ENCODE peak calls at places on chromosome 7, in eight cellular contexts. V, M, W, Y, G, E, C and T are unnamed samples.
A peak's percentile ranks its signal among the peaks of the same experiment; 100 is the strongest.

GRCh38 chr7:16129431-16130126 is 291.8 kb downstream of the CRPPA start:
- DNase-seq in V (no peak), M (no peak), W (no peak), Y (no peak), G (peak; percentile 89), E (no peak), C (no peak), T (no peak)

GRCh38 chr7:131212114-131212513 is 115.6 kb upstream of the MKLN1 start:
- DNase-seq in V (no peak), M (no peak), W (no peak), Y (no peak), G (no peak), E (no peak), C (no peak), T (no peak)

GRCh38 chr7:91135703-91136102 is 128.5 kb upstream of the FZD1 start:
- DNase-seq in V (no peak), M (no peak), W (no peak), Y (no peak), G (no peak), E (no peak), C (no peak), T (no peak)

GRCh38 chr7:159272739-159273138 is 128.1 kb upstream of the VIPR2 start:
- DNase-seq in V (peak; percentile 75), M (no peak), W (no peak), Y (no peak), G (no peak), E (no peak), C (no peak), T (no peak)

GRCh38 chr7:130070900-130071622 is 727 bp downstream of the KLHDC10 start:
- DNase-seq in V (no peak), M (no peak), W (no peak), Y (no peak), G (no peak), E (no peak), C (no peak), T (no peak)

GRCh38 chr7:39386718-39387117 is 179.5 kb upstream of the YAE1 start:
- DNase-seq in V (no peak), M (no peak), W (no peak), Y (no peak), G (no peak), E (no peak), C (no peak), T (no peak)

GRCh38 chr7:75667938-75668337 is 70.8 kb downstream of the HIP1 start:
- DNase-seq in V (no peak), M (no peak), W (no peak), Y (no peak), G (no peak), E (no peak), C (no peak), T (no peak)

GRCh38 chr7:13880789-13881188 is 108.7 kb downstream of the ETV1 start:
- DNase-seq in V (no peak), M (no peak), W (no peak), Y (no peak), G (peak; percentile 94), E (peak; percentile 32), C (no peak), T (no peak)

GRCh38 chr7:115782716-115783460 is 247.7 kb downstream of the TFEC start:
- DNase-seq in V (peak; percentile 47), M (no peak), W (no peak), Y (no peak), G (peak; percentile 2), E (no peak), C (no peak), T (no peak)

GRCh38 chr7:74569501-74570075 is 87.9 kb upstream of the GTF2I start:
- DNase-seq in V (no peak), M (no peak), W (no peak), Y (no peak), G (no peak), E (no peak), C (no peak), T (no peak)

GRCh38 chr7:115183431-115184057 is 261.6 kb downstream of the MDFIC start:
- DNase-seq in V (no peak), M (no peak), W (no peak), Y (no peak), G (peak; percentile 74), E (no peak), C (no peak), T (no peak)

GRCh38 chr7:104267701-104268368 is 60.0 kb upstream of the ORC5 start:
- DNase-seq in V (no peak), M (no peak), W (no peak), Y (no peak), G (peak; percentile 23), E (no peak), C (no peak), T (no peak)

GRCh38 chr7:24052572-24053223 is 231.3 kb upstream of the NPY start:
- DNase-seq in V (no peak), M (no peak), W (no peak), Y (no peak), G (peak; percentile 88), E (no peak), C (no peak), T (no peak)

GRCh38 chr7:106070567-106071254 is 41.4 kb downstream of the SYPL1 start:
- DNase-seq in V (no peak), M (no peak), W (no peak), Y (no peak), G (no peak), E (peak; percentile 7), C (no peak), T (no peak)

GRCh38 chr7:105618016-105618296 is 36.7 kb upstream of the EFCAB10 start:
- DNase-seq in V (no peak), M (no peak), W (no peak), Y (no peak), G (no peak), E (no peak), C (no peak), T (peak; percentile 11)

GRCh38 chr7:149808311-149808710 is 29.9 kb upstream of the ZNF862 start:
- DNase-seq in V (no peak), M (no peak), W (no peak), Y (no peak), G (no peak), E (no peak), C (no peak), T (no peak)

GRCh38 chr7:92944633-92945032 is 108.3 kb upstream of the CDK6 start:
- DNase-seq in V (no peak), M (no peak), W (no peak), Y (no peak), G (peak; percentile 11), E (no peak), C (no peak), T (no peak)

GRCh38 chr7:16171928-16172327 is 249.4 kb downstream of the CRPPA start:
- DNase-seq in V (no peak), M (no peak), W (no peak), Y (no peak), G (peak; percentile 78), E (no peak), C (no peak), T (peak; percentile 50)

GRCh38 chr7:133695976-133696531 is 431.1 kb upstream of the LRGUK start:
- DNase-seq in V (no peak), M (no peak), W (no peak), Y (peak; percentile 11), G (no peak), E (no peak), C (no peak), T (no peak)

GRCh38 chr7:121182902-121183301 is 145.9 kb upstream of the WNT16 start:
- DNase-seq in V (no peak), M (no peak), W (no peak), Y (no peak), G (no peak), E (no peak), C (no peak), T (no peak)

GRCh38 chr7:140645166-140645565 is 4.6 kb upstream of the DENND2A start:
- DNase-seq in V (peak; percentile 44), M (peak; percentile 25), W (no peak), Y (no peak), G (no peak), E (no peak), C (no peak), T (no peak)
- TF ChIP-seq CTCF in V (peak; percentile 80), M (no peak), W (no peak), Y (no peak), G (peak; percentile 28), E (no peak), C (no peak), T (no peak)

DNA sequence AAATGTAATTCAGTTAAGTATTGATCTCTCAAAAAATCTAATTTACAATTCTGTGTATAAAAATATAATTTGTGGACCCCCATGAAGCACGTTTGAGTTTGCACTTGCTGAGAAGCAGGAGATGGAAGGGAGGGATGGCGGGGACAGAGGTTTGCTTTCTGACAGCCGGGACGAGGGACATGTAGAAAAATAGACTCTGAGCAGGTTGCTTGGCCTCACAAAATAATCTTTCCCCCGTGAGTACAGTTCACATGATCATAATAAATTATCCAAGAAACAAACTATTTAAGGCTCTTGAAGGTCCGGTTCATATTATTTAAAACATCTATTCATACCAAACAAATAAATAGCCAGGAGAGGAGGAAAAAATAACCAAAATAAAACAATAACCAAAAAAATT is 10.0 kb downstream of the SHH start:
- DNase-seq in V (no peak), M (no peak), W (no peak), Y (no peak), G (no peak), E (no peak), C (no peak), T (no peak)
- H3K27me3 ChIP-seq in V (peaks cover 93% of the 10 kb centered on the region), M (peaks cover 29% of the 10 kb centered on the region), W (peaks cover 100% of the 10 kb centered on the region), Y (peaks cover 7% of the 10 kb centered on the region), G (peaks cover 28% of the 10 kb centered on the region), E (peaks cover 6% of the 10 kb centered on the region), C (peaks cover 42% of the 10 kb centered on the region), T (no peaks in the 10 kb centered on the region)

GRCh38 chr7:109842386-109842785 is 1248.5 kb upstream of the LRRN3 start:
- DNase-seq in V (no peak), M (no peak), W (no peak), Y (no peak), G (no peak), E (no peak), C (no peak), T (no peak)

GRCh38 chr7:109844362-109844761 is 1246.6 kb upstream of the LRRN3 start:
- DNase-seq in V (peak; percentile 20), M (no peak), W (no peak), Y (no peak), G (peak; percentile 1), E (no peak), C (no peak), T (peak; percentile 37)
- TF ChIP-seq CTCF in V (peak; percentile 20), M (no peak), W (no peak), Y (peak; percentile 22), G (no peak), E (peak; percentile 50), C (peak; percentile 17), T (peak; percentile 62)

GRCh38 chr7:137844690-137845425 is 1.9 kb downstream of the DGKI start:
- DNase-seq in V (no peak), M (no peak), W (no peak), Y (no peak), G (no peak), E (no peak), C (no peak), T (no peak)

GRCh38 chr7:137847418-137848050 is 760 bp upstream of the DGKI start:
- DNase-seq in V (no peak), M (no peak), W (no peak), Y (no peak), G (peak; percentile 45), E (no peak), C (no peak), T (no peak)

GRCh38 chr7:137846588-137847417 is at the start of gene DGKI:
- DNase-seq in V (no peak), M (peak; percentile 58), W (no peak), Y (no peak), G (peak; percentile 33), E (no peak), C (peak; percentile 33), T (no peak)

GRCh38 chr7:137850586-137850985 is 3.8 kb upstream of the DGKI start:
- DNase-seq in V (no peak), M (no peak), W (no peak), Y (no peak), G (peak; percentile 62), E (no peak), C (no peak), T (no peak)

GRCh38 chr7:137848095-137848494 is 1.3 kb upstream of the DGKI start:
- DNase-seq in V (no peak), M (no peak), W (no peak), Y (no peak), G (no peak), E (no peak), C (no peak), T (no peak)
- H3K27me3 ChIP-seq in V (peaks cover 5% of the 10 kb centered on the region), M (no peaks in the 10 kb centered on the region), W (peaks cover 53% of the 10 kb centered on the region), Y (peaks cover 15% of the 10 kb centered on the region), G (no peaks in the 10 kb centered on the region), E (no peaks in the 10 kb centered on the region), C (peaks cover 27% of the 10 kb centered on the region), T (no peaks in the 10 kb centered on the region)